ENCODE peak calls at places on chromosomes 7 and 10, in seven cellular contexts. X, C, R, Z, A, U and M are unnamed samples.

GRCh38 chr7:158957921-158958471 is 101.6 kb downstream of the DYNC2I1 start:
- DNase-seq in X (peak; percentile 13), C (no peak), R (no peak), Z (no peak), A (no peak), U (peak; percentile 95), M (no peak)

GRCh38 chr10:116198636-116199035 is 74.4 kb downstream of the GFRA1 start:
- DNase-seq in X (no peak), C (no peak), R (no peak), Z (no peak), A (no peak), U (no peak), M (no peak)

GRCh38 chr7:113086431-113086888 is at the start of gene GPR85:
- DNase-seq in X (no peak), C (no peak), R (peak; percentile 73), Z (peak; percentile 23), A (peak; percentile 67), U (peak; percentile 17), M (peak; percentile 66)

GRCh38 chr10:115566867-115567266 is 473.7 kb downstream of the ATRNL1 start:
- DNase-seq in X (no peak), C (no peak), R (no peak), Z (no peak), A (no peak), U (no peak), M (no peak)

GRCh38 chr10:91034494-91035157 is 113.7 kb upstream of the ANKRD1 start:
- DNase-seq in X (no peak), C (no peak), R (peak; percentile 19), Z (no peak), A (no peak), U (peak; percentile 37), M (no peak)

GRCh38 chr7:1692500-1693418 is 22.7 kb downstream of the ELFN1 start:
- DNase-seq in X (no peak), C (no peak), R (no peak), Z (no peak), A (peak; percentile 7), U (no peak), M (no peak)

GRCh38 chr10:129055225-129055624 is 411.8 kb upstream of the MGMT start:
- DNase-seq in X (no peak), C (no peak), R (no peak), Z (no peak), A (no peak), U (no peak), M (peak; percentile 22)

GRCh38 chr7:24135003-24135817 is 148.8 kb upstream of the NPY start:
- DNase-seq in X (no peak), C (no peak), R (no peak), Z (no peak), A (no peak), U (no peak), M (no peak)

GRCh38 chr10:71840177-71840711 is 10.8 kb downstream of the PSAP start:
- DNase-seq in X (no peak), C (no peak), R (peak; percentile 96), Z (peak; percentile 51), A (peak; percentile 66), U (peak; percentile 66), M (peak; percentile 87)

GRCh38 chr7:105723582-105723981 is 142.3 kb upstream of the EFCAB10 start:
- DNase-seq in X (no peak), C (no peak), R (no peak), Z (no peak), A (no peak), U (no peak), M (peak; percentile 36)

GRCh38 chr10:101287922-101288638 is 58.8 kb upstream of the LBX1 start:
- DNase-seq in X (no peak), C (no peak), R (peak; percentile 20), Z (no peak), A (no peak), U (no peak), M (peak; percentile 46)

GRCh38 chr10:45181483-45181882 is 133.9 kb downstream of the OR13A1 start:
- DNase-seq in X (no peak), C (no peak), R (peak; percentile 24), Z (no peak), A (no peak), U (no peak), M (no peak)

GRCh38 chr10:23439452-23439919 is 611 bp downstream of the OTUD1 start:
- DNase-seq in X (no peak), C (no peak), R (no peak), Z (no peak), A (no peak), U (no peak), M (peak; percentile 22)

GRCh38 chr10:78513330-78513729 is 479.7 kb downstream of the RPS24 start:
- DNase-seq in X (no peak), C (no peak), R (peak; percentile 14), Z (no peak), A (no peak), U (no peak), M (no peak)

GRCh38 chr10:87593702-87594101 is 66.0 kb upstream of the PAPSS2 start:
- DNase-seq in X (no peak), C (no peak), R (peak; percentile 38), Z (no peak), A (no peak), U (no peak), M (no peak)

GRCh38 chr10:110529596-110530011 is 31.9 kb downstream of the DUSP5 start:
- DNase-seq in X (no peak), C (no peak), R (no peak), Z (no peak), A (no peak), U (no peak), M (no peak)

GRCh38 chr10:92124524-92125168 is 166.2 kb downstream of the CPEB3 start:
- DNase-seq in X (no peak), C (no peak), R (peak; percentile 91), Z (peak; percentile 38), A (no peak), U (peak; percentile 39), M (no peak)

GRCh38 chr10:124589491-124590006 is 127.9 kb downstream of the LHPP start:
- DNase-seq in X (no peak), C (no peak), R (no peak), Z (no peak), A (no peak), U (no peak), M (no peak)

GRCh38 chr7:82507976-82508677 is 64.5 kb upstream of the CACNA2D1 start:
- DNase-seq in X (no peak), C (no peak), R (no peak), Z (no peak), A (no peak), U (peak; percentile 12), M (no peak)

GRCh38 chr7:156881676-156882075 is 11.3 kb downstream of the LMBR1 start:
- DNase-seq in X (no peak), C (no peak), R (no peak), Z (no peak), A (no peak), U (no peak), M (no peak)

GRCh38 chr10:110138197-110138812 is 69.1 kb upstream of the MXI1 start:
- DNase-seq in X (no peak), C (peak; percentile 18), R (peak; percentile 66), Z (no peak), A (no peak), U (no peak), M (no peak)

GRCh38 chr7:47682874-47683273 is 101.0 kb upstream of the TNS3 start:
- DNase-seq in X (no peak), C (no peak), R (no peak), Z (no peak), A (no peak), U (no peak), M (no peak)

GRCh38 chr10:86046845-86047460 is 319.6 kb downstream of the GRID1 start:
- DNase-seq in X (no peak), C (no peak), R (no peak), Z (peak; percentile 44), A (no peak), U (no peak), M (no peak)

GRCh38 chr10:34444223-34445183 is 370.6 kb downstream of the PARD3 start:
- DNase-seq in X (no peak), C (no peak), R (peak; percentile 17), Z (no peak), A (no peak), U (no peak), M (no peak)

GRCh38 chr10:38054361-38054797 is 39.8 kb upstream of the ZNF37A start:
- DNase-seq in X (no peak), C (no peak), R (peak; percentile 93), Z (peak; percentile 78), A (no peak), U (no peak), M (no peak)

GRCh38 chr10:20084451-20084850 is 268.2 kb downstream of the PLXDC2 start:
- DNase-seq in X (no peak), C (no peak), R (no peak), Z (no peak), A (no peak), U (no peak), M (no peak)
- TF ChIP-seq CTCF in X (no peak), C (no peak), R (no peak), Z (no peak), A (no peak), U (no peak), M (no peak)

GRCh38 chr7:7595451-7595850 is 28.8 kb downstream of the MIOS start:
- DNase-seq in X (no peak), C (peak; percentile 15), R (peak; percentile 33), Z (no peak), A (no peak), U (no peak), M (no peak)
- TF ChIP-seq CTCF in X (no peak), C (no peak), R (peak; percentile 50), Z (peak; percentile 59), A (peak; percentile 44), U (peak; percentile 50), M (peak; percentile 64)

GRCh38 chr7:87564290-87564963 is 36.3 kb downstream of the ABCB1 start:
- DNase-seq in X (no peak), C (no peak), R (no peak), Z (no peak), A (no peak), U (peak; percentile 55), M (peak; percentile 1)
- TF ChIP-seq CTCF in X (no peak), C (peak; percentile 72), R (no peak), Z (peak; percentile 60), A (peak; percentile 55), U (peak; percentile 29), M (peak; percentile 60)

DNA sequence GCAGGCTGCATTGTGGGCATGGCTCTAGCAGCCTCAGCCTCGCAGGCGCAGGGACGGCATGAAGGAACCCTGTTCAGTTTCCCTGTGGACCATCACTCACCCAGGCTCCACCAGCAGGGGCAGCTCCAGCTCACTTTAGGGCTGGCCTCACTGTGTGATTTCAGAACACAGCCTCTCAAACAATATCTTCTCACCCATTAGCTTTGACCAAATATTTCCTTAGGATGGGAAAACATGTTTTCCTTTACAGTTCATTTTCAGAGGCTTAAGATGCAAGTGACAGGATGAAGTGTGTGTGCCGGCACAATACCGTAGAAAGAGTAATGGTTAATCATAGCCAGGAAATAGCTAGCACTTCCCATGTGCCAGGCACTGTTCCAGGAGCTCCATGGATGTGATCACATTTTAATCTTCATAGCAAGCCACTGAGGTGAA is 58.2 kb downstream of the LANCL2 start:
- DNase-seq in X (no peak), C (no peak), R (peak; percentile 58), Z (no peak), A (no peak), U (no peak), M (no peak)
- TF ChIP-seq CTCF in X (no peak), C (no peak), R (peak; percentile 37), Z (peak; percentile 10), A (peak; percentile 19), U (no peak), M (peak; percentile 17)